ENCODE peak calls at places on chromosomes 4 and X, in four cellular contexts. E, M, X and L are unnamed samples.

GRCh38 chr4:110624016-110624770 is 1.3 kb upstream of the PITX2 start:
- DNase-seq in E (no peak), M (no peak), X (no peak), L (no peak)

GRCh38 chr4:3011456-3012220 is 48.3 kb downstream of the GRK4 start:
- DNase-seq in E (no peak), M (no peak), X (no peak), L (no peak)

GRCh38 chr4:87073570-87074470 is 139.0 kb downstream of the AFF1 start:
- DNase-seq in E (peak), M (no peak), X (no peak), L (no peak)

GRCh38 chr4:177408023-177408422 is 34.2 kb downstream of the AGA start:
- DNase-seq in E (no peak), M (no peak), X (no peak), L (no peak)

GRCh38 chrX:119156241-119156640 is 28.6 kb upstream of the KIAA1210 start:
- DNase-seq in E (no peak), M (no peak), X (no peak), L (no peak)

GRCh38 chrX:129726307-129727111 is 12.3 kb upstream of the XPNPEP2 start:
- DNase-seq in E (peak), M (peak), X (no peak), L (peak)

GRCh38 chrX:124804962-124805361 is 458.6 kb downstream of the SH2D1A start:
- DNase-seq in E (no peak), M (no peak), X (no peak), L (no peak)

GRCh38 chrX:37779857-37780256 is at the start of gene CYBB:
- DNase-seq in E (no peak), M (no peak), X (no peak), L (no peak)

GRCh38 chrX:38138157-38138556 is 82.5 kb downstream of the SRPX start:
- DNase-seq in E (no peak), M (no peak), X (no peak), L (no peak)

GRCh38 chr4:144174401-144175067 is 34.0 kb upstream of the GYPA start:
- DNase-seq in E (peak), M (peak), X (no peak), L (peak)

GRCh38 chrX:115898382-115899001 is 272.1 kb upstream of the AGTR2 start:
- DNase-seq in E (no peak), M (peak), X (no peak), L (no peak)

GRCh38 chr4:38902695-38903094 is 35.1 kb downstream of the FAM114A1 start:
- DNase-seq in E (peak), M (peak), X (no peak), L (peak)

GRCh38 chrX:2320580-2321327 is 180.0 kb downstream of the DHRSX start:
- DNase-seq in E (peak), M (no peak), X (no peak), L (no peak)

GRCh38 chrX:104376937-104377336 is 122.2 kb upstream of the ESX1 start:
- DNase-seq in E (no peak), M (no peak), X (no peak), L (no peak)

GRCh38 chr4:10396181-10396580 is 61.0 kb downstream of the ZNF518B start:
- DNase-seq in E (no peak), M (no peak), X (no peak), L (no peak)

GRCh38 chrX:19840899-19841648 is 46.3 kb downstream of the SH3KBP1 start:
- DNase-seq in E (no peak), M (no peak), X (no peak), L (no peak)

GRCh38 chr4:46425775-46426400 is 36.0 kb upstream of the GABRA2 start:
- DNase-seq in E (peak), M (no peak), X (no peak), L (no peak)

GRCh38 chrX:16836371-16836770 is 33.8 kb downstream of the RBBP7 start:
- DNase-seq in E (no peak), M (peak), X (no peak), L (no peak)

GRCh38 chr4:10808591-10808990 is 124.0 kb upstream of the CLNK start:
- DNase-seq in E (peak), M (no peak), X (no peak), L (no peak)

GRCh38 chrX:138519296-138519695 is 192.2 kb downstream of the FGF13 start:
- DNase-seq in E (no peak), M (no peak), X (no peak), L (no peak)

GRCh38 chr4:169184236-169184635 is 86.5 kb downstream of the SH3RF1 start:
- DNase-seq in E (no peak), M (no peak), X (no peak), L (no peak)

GRCh38 chrX:25012433-25012735 is 3.4 kb downstream of the ARX start:
- DNase-seq in E (no peak), M (peak), X (no peak), L (peak)

GRCh38 chr4:5125326-5125725 is 74.0 kb downstream of the STK32B start:
- DNase-seq in E (no peak), M (no peak), X (no peak), L (no peak)

GRCh38 chr4:168451744-168452394 is 28.4 kb downstream of the DDX60L start:
- DNase-seq in E (peak), M (peak), X (no peak), L (no peak)

GRCh38 chr4:25896782-25897539 is 17.1 kb upstream of the SMIM20 start:
- DNase-seq in E (no peak), M (no peak), X (no peak), L (no peak)

GRCh38 chrX:154734101-154734781 is 16.6 kb downstream of the GAB3 start:
- DNase-seq in E (peak), M (no peak), X (no peak), L (peak)

GRCh38 chr4:37890501-37891220 is at the start of gene TBC1D1:
- DNase-seq in E (peak), M (peak), X (no peak), L (peak)

GRCh38 chr4:16530688-16531635 is 304.7 kb upstream of the TAPT1 start:
- DNase-seq in E (peak), M (no peak), X (no peak), L (no peak)

GRCh38 chr4:81509822-81510221 is 38.1 kb upstream of the RASGEF1B start:
- DNase-seq in E (no peak), M (no peak), X (no peak), L (no peak)

GRCh38 chr4:856468-856901 is 30.6 kb upstream of the CPLX1 start:
- DNase-seq in E (no peak), M (no peak), X (no peak), L (no peak)

GRCh38 chrX:38205037-38205436 is 15.6 kb downstream of the SRPX start:
- DNase-seq in E (no peak), M (no peak), X (no peak), L (peak)